ENCODE peak calls at places on chromosomes 4 and X, in eight cellular contexts. S is mammary epithelial cell, R is PC-3, C is fibroblast of lung, N is OCI-LY7, Y is SK-N-SH, P is hepatocyte, W is neural progenitor cell. D is an unnamed sample.

GRCh38 chr4:173253561-173253960 is 80.6 kb downstream of the HMGB2 start:
- DNase-seq in C (no peak), P (no peak), Y (no peak), N (no peak), S (no peak), W (no peak), R (no peak), D (no peak)

GRCh38 chr4:153555730-153556440 is 89.7 kb downstream of the TMEM131L start:
- DNase-seq in W (no peak), N (no peak), C (peak; percentile 87), R (peak; percentile 34), P (peak; percentile 73), Y (no peak), S (no peak), D (no peak)

GRCh38 chr4:20384456-20384855 is 132.8 kb downstream of the SLIT2 start:
- DNase-seq in S (no peak), C (no peak), P (no peak), R (no peak), N (no peak), Y (no peak), W (no peak), D (no peak)

GRCh38 chr4:183876268-183876934 is 28.7 kb upstream of the STOX2 start:
- DNase-seq in C (peak; percentile 90), S (peak; percentile 81), Y (peak; percentile 88), W (no peak), N (no peak), R (peak; percentile 16), P (peak; percentile 70), D (no peak)

GRCh38 chr4:7459471-7459870 is 24.7 kb upstream of the PSAPL1 start:
- DNase-seq in P (no peak), C (no peak), N (no peak), R (no peak), Y (no peak), S (no peak), W (no peak), D (no peak)

GRCh38 chrX:1502241-1502640 is 34.7 kb downstream of the P2RY8 start:
- DNase-seq in R (no peak), N (peak; percentile 98), S (no peak), P (no peak), W (no peak), C (no peak), Y (no peak), D (no peak)

GRCh38 chr4:26624042-26624441 is 40.2 kb downstream of the TBC1D19 start:
- DNase-seq in Y (no peak), R (no peak), C (no peak), W (no peak), P (no peak), S (no peak), N (no peak), D (no peak)

GRCh38 chr4:1406946-1407656 is 859 bp upstream of the NKX1-1 start:
- DNase-seq in C (no peak), S (no peak), P (no peak), Y (peak; percentile 42), R (no peak), W (no peak), N (no peak), D (no peak)

DNA sequence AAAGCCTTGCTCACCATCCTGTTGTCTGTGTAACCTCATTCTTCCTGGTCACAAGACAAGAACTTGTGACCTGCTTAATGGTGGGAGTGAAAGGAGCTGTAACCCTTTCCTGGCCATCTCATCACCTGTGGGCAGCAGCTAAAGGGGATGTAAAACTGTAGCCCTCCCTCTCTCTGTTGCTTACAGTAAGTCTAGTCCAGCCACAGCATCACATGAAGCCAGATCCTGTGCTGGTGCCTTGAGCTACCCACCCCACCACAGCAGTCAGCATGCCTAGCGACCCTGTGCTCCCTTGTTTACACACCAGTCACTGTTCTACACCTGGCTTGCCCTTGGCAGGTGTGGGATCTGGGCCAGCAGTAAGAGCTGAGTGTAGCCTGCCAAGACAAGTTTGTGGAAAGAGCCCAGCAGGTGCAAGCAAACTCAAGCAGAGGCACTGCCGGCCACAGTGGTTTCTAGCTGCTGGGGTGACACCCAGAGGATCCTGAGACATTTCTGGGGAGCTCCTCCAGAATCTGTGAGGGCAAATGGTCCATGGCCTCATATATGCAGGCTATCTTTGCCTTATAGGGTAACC is 41.0 kb downstream of the UGT2B28 start:
- DNase-seq in C (no peak), W (no peak), R (no peak), Y (no peak), P (no peak), N (no peak), S (peak; percentile 34), D (no peak)
- H2AFZ ChIP-seq in C (no peak overlapping the region), W (no peak overlapping the region), R (no peak overlapping the region), Y (no peak overlapping the region), P (no peak overlapping the region), N (no peak overlapping the region), S (no peak overlapping the region), D (no peak overlapping the region)

DNA sequence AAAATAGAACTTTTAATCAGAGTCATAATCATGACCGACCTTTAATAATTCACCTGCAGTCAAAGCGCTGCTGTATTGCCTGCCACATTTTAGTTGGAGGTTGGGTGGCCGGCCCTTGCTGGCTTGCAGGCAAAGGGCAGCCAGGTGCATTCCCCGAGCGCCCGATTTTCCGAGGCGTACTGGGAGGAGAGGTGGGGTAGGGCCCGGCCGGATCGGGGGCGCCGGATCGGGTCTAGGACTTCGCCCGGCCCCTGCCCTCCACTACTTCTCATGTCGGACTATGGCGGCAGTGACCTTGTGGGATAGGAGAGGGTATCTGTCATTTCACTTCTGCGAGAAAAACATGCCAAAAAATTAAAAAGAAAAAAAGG is 2.5 kb upstream of the RS1 start:
- DNase-seq in P (peak; percentile 19), S (no peak), C (no peak), N (no peak), R (no peak), W (peak; percentile 33), Y (peak; percentile 80), D (no peak)
- H2AFZ ChIP-seq in P (peak overlapping the region; percentile 53), S (peak overlapping the region; percentile 69), C (peak overlapping the region; percentile 17), N (peak overlapping the region; percentile 97), R (peak overlapping the region; percentile 98), W (no peak overlapping the region), Y (peak overlapping the region; percentile 94), D (no peak overlapping the region)

DNA sequence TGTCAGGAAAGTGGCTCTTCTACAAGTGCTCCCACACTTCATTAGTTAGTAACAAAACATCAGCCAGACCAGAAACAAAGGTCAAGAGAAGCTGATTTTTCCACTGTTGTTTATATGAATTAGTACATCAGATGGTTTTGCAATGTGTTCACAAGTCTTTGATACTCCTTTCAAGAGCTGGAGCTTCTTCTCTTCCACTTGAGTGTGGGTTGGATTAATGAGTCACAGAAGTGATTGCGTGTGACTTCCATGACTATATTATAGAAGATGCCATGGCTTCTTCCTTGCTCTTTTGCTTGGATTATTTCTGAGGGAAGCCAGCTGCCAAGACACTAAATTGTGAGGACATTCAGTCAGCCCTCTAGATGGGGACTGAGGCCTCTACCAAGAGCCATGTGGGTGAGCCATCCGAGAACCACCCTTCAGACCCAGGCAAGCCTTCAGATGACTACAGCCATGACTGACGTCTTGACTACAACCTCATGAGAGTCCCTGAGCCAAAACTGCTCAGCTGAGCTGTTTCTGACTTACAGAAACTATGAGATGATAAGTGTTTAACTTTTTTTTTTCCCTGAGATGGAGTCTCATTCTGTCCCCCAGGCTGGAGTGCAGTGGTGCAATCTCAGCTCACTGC is 18.1 kb downstream of the SOWAHB start:
- DNase-seq in W (no peak), R (no peak), N (no peak), P (no peak), Y (no peak), C (peak; percentile 46), S (no peak), D (no peak)
- H2AFZ ChIP-seq in W (no peak overlapping the region), R (no peak overlapping the region), N (no peak overlapping the region), P (no peak overlapping the region), Y (no peak overlapping the region), C (no peak overlapping the region), S (no peak overlapping the region), D (no peak overlapping the region)

GRCh38 chrX:48891402-48892288 is 5.9 kb downstream of the TIMM17B start:
- DNase-seq in R (peak; percentile 91), Y (peak; percentile 84), W (peak; percentile 90), C (peak; percentile 78), N (peak; percentile 67), P (peak; percentile 92), S (peak; percentile 85), D (peak; percentile 60)
- H2AFZ ChIP-seq in R (peak overlapping the region; percentile 86), Y (peak overlapping the region; percentile 44), W (peak overlapping the region; percentile 70), C (no peak overlapping the region), N (no peak overlapping the region), P (peak overlapping the region; percentile 46), S (peak overlapping the region; percentile 86), D (no peak overlapping the region)

DNA sequence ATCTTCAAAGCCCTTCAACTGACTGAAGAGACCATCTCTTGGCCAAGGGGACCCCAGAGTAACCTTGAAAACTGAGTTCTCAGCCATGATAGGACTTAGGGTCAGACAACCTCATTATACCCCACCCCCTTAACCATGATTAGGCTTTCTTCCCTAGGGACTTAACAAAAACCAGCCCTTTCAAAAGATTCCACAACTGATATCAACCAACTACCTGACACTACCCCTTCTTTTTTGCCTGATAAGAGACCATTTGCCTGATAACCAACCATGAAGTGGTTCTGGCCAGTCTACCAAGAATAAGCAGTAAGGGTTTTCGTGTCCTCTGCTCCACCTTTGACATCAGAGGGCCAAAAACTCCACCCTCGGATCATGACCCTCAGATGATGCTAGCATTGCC is 12.5 kb downstream of the TBCK start:
- DNase-seq in P (no peak), R (no peak), Y (no peak), N (no peak), C (no peak), S (no peak), W (no peak), D (no peak)
- H2AFZ ChIP-seq in P (no peak overlapping the region), R (no peak overlapping the region), Y (no peak overlapping the region), N (no peak overlapping the region), C (no peak overlapping the region), S (no peak overlapping the region), W (no peak overlapping the region), D (no peak overlapping the region)

DNA sequence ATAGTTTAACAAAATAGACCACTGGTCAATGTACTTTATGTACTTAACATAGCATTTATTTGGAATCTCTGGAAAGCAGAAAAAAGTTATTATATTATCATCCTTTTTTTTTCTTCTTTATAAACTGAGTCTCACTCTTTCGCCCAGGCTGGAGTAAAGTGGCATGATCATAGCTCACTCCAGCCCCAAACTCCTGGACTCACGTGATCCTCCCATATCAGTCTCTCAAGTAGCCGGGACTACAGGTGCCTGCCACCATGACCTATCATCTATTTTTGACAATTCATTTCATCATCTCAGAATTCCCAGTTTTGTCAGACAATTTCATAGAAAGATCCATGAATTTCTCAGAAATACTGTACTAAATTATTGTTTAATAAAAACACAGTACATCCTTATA is 12.7 kb downstream of the RAB28 start:
- DNase-seq in S (no peak), C (no peak), P (no peak), Y (no peak), N (no peak), W (no peak), R (no peak), D (no peak)
- H2AFZ ChIP-seq in S (no peak overlapping the region), C (no peak overlapping the region), P (no peak overlapping the region), Y (no peak overlapping the region), N (no peak overlapping the region), W (no peak overlapping the region), R (no peak overlapping the region), D (no peak overlapping the region)